ENCODE peak calls at places on chromosome 17, in nine cellular contexts. T is fibroblast of pulmonary artery; Q is stomach; B is lung; D is ovary; U is A549; R is cardiac fibroblast; S is CD4-positive, alpha-beta memory T cell; E is iPS DF 6.9. A is an unnamed sample.

GRCh38 chr17:36546418-36547093 is 1.8 kb downstream of the GGNBP2 start:
- DNase-seq in T (no peak), Q (no peak), B (no peak), D (no peak), U (no peak), R (peak; percentile 10), S (peak; percentile 9), E (no peak), A (no peak)

GRCh38 chr17:32461853-32462617 is 17.7 kb downstream of the PSMD11 start:
- DNase-seq in T (peak; percentile 67), Q (peak; percentile 51), B (no peak), D (peak; percentile 61), U (peak; percentile 81), R (peak; percentile 82), S (peak; percentile 64), E (no peak), A (peak; percentile 31)

GRCh38 chr17:42917236-42917603 is 16.6 kb downstream of the G6PC1 start:
- DNase-seq in T (no peak), Q (no peak), B (no peak), D (no peak), U (no peak), R (no peak), S (no peak), E (no peak), A (no peak)

GRCh38 chr17:78357177-78357586 is 2.7 kb downstream of the SOCS3 start:
- DNase-seq in T (peak; percentile 75), Q (no peak), B (no peak), D (peak; percentile 62), U (peak; percentile 55), R (peak; percentile 61), S (no peak), E (no peak), A (no peak)

GRCh38 chr17:39679521-39680192 is 8.2 kb downstream of the PGAP3 start:
- DNase-seq in T (no peak), Q (peak; percentile 51), B (no peak), D (no peak), U (no peak), R (no peak), S (peak; percentile 50), E (no peak), A (no peak)

GRCh38 chr17:70190959-70191805 is 21.9 kb downstream of the KCNJ2 start:
- DNase-seq in T (no peak), Q (peak; percentile 36), B (no peak), D (no peak), U (no peak), R (no peak), S (no peak), E (no peak), A (no peak)

GRCh38 chr17:38868095-38868967 is 1.5 kb upstream of the LASP1 start:
- DNase-seq in T (peak; percentile 71), Q (peak; percentile 44), B (peak; percentile 32), D (peak; percentile 71), U (peak; percentile 71), R (peak; percentile 81), S (no peak), E (no peak), A (no peak)

GRCh38 chr17:72580321-72581127 is 459.7 kb downstream of the SOX9 start:
- DNase-seq in T (no peak), Q (peak; percentile 84), B (peak; percentile 44), D (no peak), U (peak; percentile 50), R (no peak), S (no peak), E (no peak), A (no peak)

GRCh38 chr17:56902350-56902749 is 11.5 kb downstream of the TRIM25 start:
- DNase-seq in T (peak; percentile 54), Q (no peak), B (no peak), D (no peak), U (peak; percentile 69), R (peak; percentile 51), S (no peak), E (no peak), A (no peak)

GRCh38 chr17:28612936-28613872 is 781 bp downstream of the RSKR start:
- DNase-seq in T (peak; percentile 54), Q (peak; percentile 33), B (no peak), D (no peak), U (peak; percentile 39), R (peak; percentile 49), S (peak; percentile 39), E (no peak), A (peak; percentile 24)

GRCh38 chr17:41496803-41497484 is 7.2 kb upstream of the KRT36 start:
- DNase-seq in T (peak; percentile 85), Q (peak; percentile 76), B (peak; percentile 90), D (no peak), U (peak; percentile 91), R (peak; percentile 89), S (peak; percentile 43), E (no peak), A (peak; percentile 28)

GRCh38 chr17:43069368-43069898 is 44.4 kb downstream of the RND2 start:
- DNase-seq in T (no peak), Q (no peak), B (no peak), D (no peak), U (no peak), R (no peak), S (no peak), E (no peak), A (no peak)

GRCh38 chr17:962650-963049 is 16.9 kb downstream of the NXN start:
- DNase-seq in T (no peak), Q (no peak), B (no peak), D (no peak), U (no peak), R (no peak), S (no peak), E (no peak), A (no peak)
- H3K4me3 ChIP-seq in T (no peak overlapping the region), Q (no peak overlapping the region), B (no peak overlapping the region), D (no peak overlapping the region), U (no peak overlapping the region), R (no peak overlapping the region), S (no peak overlapping the region), E (no peak overlapping the region), A (no peak overlapping the region)

DNA sequence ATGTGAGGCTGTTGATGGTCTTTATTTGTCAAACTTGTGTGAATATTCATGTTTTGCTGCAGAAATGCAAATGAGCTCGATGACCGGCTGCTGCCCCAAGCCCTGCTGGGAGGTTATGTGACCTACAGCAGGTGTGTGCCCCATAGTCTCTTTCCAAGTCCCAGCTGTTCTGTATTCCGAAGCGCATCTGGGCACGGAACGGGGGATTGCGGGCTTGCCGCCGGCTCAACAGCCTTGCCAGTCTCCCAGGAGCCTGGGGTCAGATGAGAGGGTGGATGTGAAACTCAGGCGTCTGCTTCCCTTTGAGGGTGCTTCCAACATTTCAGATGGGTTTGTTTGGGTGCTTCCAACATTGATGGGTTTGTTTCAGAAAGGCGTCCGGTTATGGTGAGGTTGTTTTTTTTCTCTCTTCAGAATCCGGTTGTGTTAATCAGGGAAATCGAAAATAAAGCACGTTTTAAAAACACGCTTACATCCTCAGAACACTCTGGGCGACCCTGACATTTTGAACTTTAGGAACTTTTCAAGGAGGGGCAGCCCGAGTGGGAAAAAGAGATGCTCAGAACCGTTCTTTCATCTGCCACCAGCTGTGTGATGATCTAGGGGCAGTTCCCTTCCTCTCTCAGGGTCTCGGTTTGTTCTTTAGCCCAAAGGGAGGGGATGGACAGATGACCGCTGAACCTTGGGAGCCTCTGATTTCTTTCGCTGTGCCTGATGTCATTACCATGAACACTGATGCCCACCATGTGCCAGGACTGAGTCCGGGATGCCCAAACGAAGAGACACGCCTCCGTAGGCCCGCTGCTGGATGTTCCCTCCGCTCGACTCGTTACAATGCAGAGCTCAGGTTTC is 47.8 kb upstream of the AMZ2 start:
- DNase-seq in T (no peak), Q (no peak), B (no peak), D (no peak), U (no peak), R (peak; percentile 30), S (no peak), E (no peak), A (no peak)
- H3K4me3 ChIP-seq in T (no peak overlapping the region), Q (peak overlapping the region; percentile 36), B (no peak overlapping the region), D (no peak overlapping the region), U (peak overlapping the region; percentile 43), R (peak overlapping the region; percentile 8), S (peak overlapping the region; percentile 74), E (no peak overlapping the region), A (peak overlapping the region; percentile 77)

GRCh38 chr17:9021985-9022552 is 759 bp downstream of the NTN1 start:
- DNase-seq in T (peak; percentile 21), Q (no peak), B (no peak), D (no peak), U (no peak), R (peak; percentile 12), S (no peak), E (no peak), A (no peak)

GRCh38 chr17:9026741-9027140 is 5.4 kb downstream of the NTN1 start:
- DNase-seq in T (no peak), Q (no peak), B (no peak), D (no peak), U (no peak), R (no peak), S (no peak), E (no peak), A (no peak)

GRCh38 chr17:9023389-9024210 is 2.3 kb downstream of the NTN1 start:
- DNase-seq in T (no peak), Q (no peak), B (no peak), D (no peak), U (no peak), R (no peak), S (no peak), E (no peak), A (no peak)

GRCh38 chr17:9022553-9023388 is 1.5 kb downstream of the NTN1 start:
- DNase-seq in T (peak; percentile 11), Q (no peak), B (no peak), D (no peak), U (peak; percentile 41), R (peak; percentile 21), S (no peak), E (no peak), A (no peak)

DNA sequence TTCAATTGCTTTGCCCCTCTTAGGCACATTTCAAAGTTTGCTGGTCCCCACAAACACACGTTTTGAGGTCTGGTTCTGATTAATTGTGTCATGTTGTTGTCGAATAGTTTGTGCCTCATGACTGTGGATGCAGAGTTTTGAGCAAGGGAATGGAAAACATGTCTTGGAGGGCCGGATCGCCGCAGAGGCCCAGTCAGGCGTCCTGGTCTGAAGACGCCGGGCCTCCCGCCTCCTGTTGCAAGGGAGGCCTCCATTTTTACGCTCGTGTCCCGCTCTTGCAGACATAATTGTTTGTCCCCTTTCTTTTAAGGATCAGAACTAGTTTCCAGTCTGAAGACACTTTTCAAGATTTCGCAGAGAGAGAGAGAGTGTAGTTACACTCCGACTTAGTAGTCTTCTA is 3.2 kb downstream of the NTN1 start:
- DNase-seq in T (no peak), Q (no peak), B (no peak), D (no peak), U (no peak), R (no peak), S (no peak), E (no peak), A (no peak)
- H3K4me3 ChIP-seq in T (no peak overlapping the region), Q (peak overlapping the region; percentile 77), B (no peak overlapping the region), D (no peak overlapping the region), U (no peak overlapping the region), R (no peak overlapping the region), S (no peak overlapping the region), E (no peak overlapping the region), A (no peak overlapping the region)

DNA sequence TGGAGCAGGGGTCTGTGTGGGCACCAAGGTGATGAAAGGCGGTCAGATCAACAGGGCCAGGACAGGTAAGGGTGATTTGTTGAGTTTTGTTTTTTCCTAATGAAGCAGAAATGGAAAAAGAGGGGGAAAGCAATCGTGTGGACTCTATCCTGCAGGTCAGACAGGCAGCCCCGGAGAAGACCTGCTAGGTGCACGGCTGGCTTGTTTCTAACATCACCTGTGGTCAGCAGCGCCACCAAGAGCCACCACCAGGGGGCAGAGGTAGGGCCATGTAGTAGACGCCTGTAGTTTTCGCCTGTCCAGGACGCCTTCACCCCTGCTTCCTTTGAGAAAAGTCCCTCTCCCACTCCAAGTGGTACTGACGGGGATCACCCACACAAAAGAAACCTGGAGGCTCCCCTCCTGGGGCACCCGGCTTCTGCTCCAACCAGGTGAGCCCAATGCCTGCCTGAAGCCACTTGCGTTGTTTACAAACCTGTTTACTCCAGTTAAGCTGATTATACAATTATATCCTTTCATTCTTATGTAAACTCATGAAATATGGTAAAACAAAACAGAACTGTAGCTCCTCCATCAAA is 54.2 kb upstream of the SEC14L1 start:
- DNase-seq in T (peak; percentile 84), Q (peak; percentile 96), B (peak; percentile 87), D (peak; percentile 82), U (peak; percentile 90), R (peak; percentile 85), S (peak; percentile 64), E (peak; percentile 82), A (peak; percentile 52)
- H3K4me3 ChIP-seq in T (no peak overlapping the region), Q (no peak overlapping the region), B (no peak overlapping the region), D (no peak overlapping the region), U (no peak overlapping the region), R (no peak overlapping the region), S (no peak overlapping the region), E (no peak overlapping the region), A (peak overlapping the region; percentile 25)